ENCODE peak calls at places on chromosomes 11 and 22, in eight cellular contexts. E, S, H, T, Q, X, C and A are unnamed samples.
A peak's percentile ranks its signal among the peaks of the same experiment; 100 is the strongest.

GRCh38 chr11:19342036-19342435 is 101.3 kb upstream of the E2F8 start:
- DNase-seq in H (no peak), C (no peak), Q (no peak), E (no peak), S (no peak), X (no peak), T (no peak), A (no peak)

GRCh38 chr11:76615950-76616349 is 54.6 kb downstream of the LRRC32 start:
- DNase-seq in T (peak; percentile 97), H (peak; percentile 43), C (no peak), Q (no peak), E (peak; percentile 83), S (no peak), X (peak; percentile 91), A (peak; percentile 67)

GRCh38 chr22:40979198-40979597 is 28.0 kb downstream of the RBX1 start:
- DNase-seq in X (no peak), H (no peak), E (no peak), S (no peak), C (no peak), Q (no peak), T (no peak), A (no peak)

GRCh38 chr11:56624661-56625110 is 10.0 kb upstream of the OR5M1 start:
- DNase-seq in C (no peak), S (peak; percentile 51), E (no peak), Q (no peak), X (peak; percentile 33), H (peak; percentile 5), T (peak; percentile 6), A (peak; percentile 56)

GRCh38 chr22:23222875-23223565 is 42.7 kb downstream of the BCR start:
- DNase-seq in H (no peak), Q (no peak), S (no peak), E (no peak), T (no peak), C (no peak), X (no peak), A (no peak)

GRCh38 chr11:697811-698311 is 2.2 kb downstream of the TMEM80 start:
- DNase-seq in Q (no peak), H (no peak), T (peak; percentile 83), X (no peak), E (no peak), S (no peak), C (no peak), A (peak; percentile 50)

GRCh38 chr11:84780689-84781293 is 846.4 kb downstream of the DLG2 start:
- DNase-seq in E (no peak), C (no peak), H (no peak), S (no peak), X (peak; percentile 21), T (peak; percentile 21), Q (no peak), A (peak; percentile 34)

GRCh38 chr22:46119729-46120419 is 30.5 kb upstream of the PPARA start:
- DNase-seq in E (no peak), Q (no peak), S (no peak), T (peak; percentile 98), X (peak; percentile 62), C (no peak), H (no peak), A (peak; percentile 94)

GRCh38 chr22:20205964-20206708 is 55.3 kb upstream of the CCDC188 start:
- DNase-seq in Q (peak; percentile 74), X (peak; percentile 75), E (peak; percentile 75), T (no peak), H (peak; percentile 46), C (peak; percentile 71), S (peak; percentile 77), A (peak; percentile 74)

GRCh38 chr11:58057481-58057880 is 26.7 kb downstream of the OR6Q1 start:
- DNase-seq in C (no peak), Q (no peak), X (no peak), T (no peak), S (no peak), H (no peak), E (no peak), A (peak; percentile 58)

GRCh38 chr11:121802542-121802941 is 313.5 kb downstream of the BLID start:
- DNase-seq in C (no peak), X (no peak), S (no peak), E (no peak), H (no peak), T (no peak), Q (no peak), A (no peak)

GRCh38 chr11:1573077-1573846 is 1.2 kb upstream of the DUSP8 start:
- DNase-seq in E (peak; percentile 61), X (no peak), T (peak; percentile 70), S (peak; percentile 54), Q (no peak), C (peak; percentile 11), H (no peak), A (no peak)

GRCh38 chr11:60929774-60930173 is 5.5 kb downstream of the TMEM132A start:
- DNase-seq in E (no peak), T (peak; percentile 82), H (no peak), X (no peak), C (no peak), S (no peak), Q (no peak), A (no peak)

GRCh38 chr22:36107436-36107835 is 53.1 kb downstream of the APOL3 start:
- DNase-seq in E (no peak), X (no peak), T (no peak), C (no peak), S (no peak), H (no peak), Q (no peak), A (no peak)

GRCh38 chr11:57274904-57275498 is 38.0 kb upstream of the APLNR start:
- DNase-seq in X (no peak), T (no peak), S (no peak), H (no peak), E (no peak), Q (no peak), C (no peak), A (no peak)

GRCh38 chr11:124740277-124740882 is 638 bp downstream of the NRGN start:
- DNase-seq in Q (peak; percentile 65), H (no peak), T (peak; percentile 85), S (no peak), C (peak; percentile 38), E (no peak), X (peak; percentile 39), A (no peak)

GRCh38 chr11:60625262-60625661 is 74.2 kb upstream of the MS4A8 start:
- DNase-seq in S (peak; percentile 10), Q (no peak), T (no peak), E (peak; percentile 34), X (peak; percentile 17), H (peak; percentile 39), C (no peak), A (peak; percentile 36)

GRCh38 chr22:43110444-43110926 is at the start of gene BIK:
- DNase-seq in H (peak; percentile 68), E (peak; percentile 68), T (peak; percentile 85), C (peak; percentile 32), S (peak; percentile 73), X (peak; percentile 36), Q (peak; percentile 58), A (peak; percentile 17)
- TF ChIP-seq CTCF in H (peak; percentile 11), E (no peak), T (peak; percentile 14), C (peak; percentile 26), S (no peak), X (peak; percentile 36), Q (peak; percentile 45), A (peak; percentile 39)

GRCh38 chr11:78699606-78700005 is 124.9 kb upstream of the NARS2 start:
- DNase-seq in H (no peak), S (no peak), X (no peak), E (no peak), C (no peak), T (no peak), Q (no peak), A (no peak)

GRCh38 chr11:78708388-78708787 is 133.7 kb upstream of the NARS2 start:
- DNase-seq in T (no peak), C (no peak), S (no peak), X (no peak), E (no peak), H (no peak), Q (no peak), A (peak; percentile 20)

DNA sequence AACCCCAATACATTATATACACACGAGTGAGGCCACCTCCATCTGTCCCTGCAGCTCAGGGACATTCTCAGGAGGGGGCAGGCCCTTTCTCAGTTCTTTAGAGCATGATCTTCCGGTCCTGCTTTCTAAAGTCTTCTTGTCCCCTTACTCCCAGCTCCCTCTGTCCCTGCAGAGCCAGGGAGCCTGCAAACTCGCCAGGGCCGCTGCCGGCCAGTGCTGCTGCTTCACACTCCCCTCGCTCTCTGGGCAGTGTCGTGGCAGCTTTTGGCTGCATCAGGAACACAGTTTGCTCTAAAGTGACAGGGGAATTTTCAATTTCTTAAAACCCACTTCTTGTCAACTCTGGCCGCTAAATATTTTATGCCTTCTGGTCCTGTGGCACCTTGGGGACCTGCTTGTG is 130.1 kb upstream of the NARS2 start:
- DNase-seq in E (no peak), H (no peak), X (no peak), C (no peak), T (no peak), Q (no peak), S (no peak), A (no peak)
- TF ChIP-seq CTCF in E (no peak), H (no peak), X (no peak), C (no peak), T (no peak), Q (no peak), S (no peak), A (no peak)

GRCh38 chr11:90391756-90392155 is 168.9 kb upstream of the CHORDC1 start:
- DNase-seq in C (no peak), T (no peak), Q (no peak), H (no peak), S (no peak), X (no peak), E (no peak), A (no peak)

GRCh38 chr11:90392692-90393091 is 169.8 kb upstream of the CHORDC1 start:
- DNase-seq in T (no peak), H (no peak), Q (no peak), S (no peak), C (no peak), X (no peak), E (no peak), A (no peak)
- TF ChIP-seq CTCF in T (no peak), H (no peak), Q (no peak), S (no peak), C (no peak), X (no peak), E (no peak), A (no peak)

GRCh38 chr11:95138448-95138847 is 48.8 kb downstream of the ENDOD1 start:
- DNase-seq in Q (peak; percentile 54), H (no peak), E (no peak), X (no peak), C (no peak), T (no peak), S (no peak), A (no peak)
- TF ChIP-seq CTCF in Q (peak; percentile 48), H (no peak), E (no peak), X (peak; percentile 37), C (no peak), T (peak; percentile 36), S (no peak), A (peak; percentile 39)